ENCODE peak calls at places on chromosomes 1 and 21, in ten cellular contexts. K is tibial artery, Q is mammary epithelial cell, D is MM.1S, I is tibial nerve, E is right atrium auricular region, Z is left ventricle myocardium inferior, H is uterus, X is sigmoid colon, N is left lung. C is an unnamed sample. For H3K4me1, the result is how much of the 10 kb centered on the place peaks cover.

GRCh38 chr1:93620169-93620840 is 61.3 kb downstream of the BCAR3 start:
- DNase-seq in N (no peak), H (no peak), Z (no peak), D (no peak), K (no peak), Q (no peak), I (no peak), X (peak), E (peak), C (no peak)

GRCh38 chr1:53526451-53527101 is 67.4 kb downstream of the DMRTB1 start:
- DNase-seq in N (peak), Q (no peak), X (peak), Z (peak), H (peak), I (peak), D (no peak), E (peak), K (peak), C (no peak)

GRCh38 chr1:231808990-231809389 is 182.4 kb downstream of the DISC1 start:
- DNase-seq in K (peak), I (no peak), X (no peak), N (peak), D (no peak), E (peak), Z (no peak), H (no peak), Q (peak), C (no peak)

GRCh38 chr1:242240061-242240460 is 241.2 kb upstream of the MAP1LC3C start:
- DNase-seq in X (no peak), E (no peak), Z (no peak), N (no peak), K (no peak), D (no peak), H (no peak), Q (no peak), I (no peak), C (no peak)

GRCh38 chr1:228867951-228868730 is 132.9 kb downstream of the RHOU start:
- DNase-seq in H (no peak), N (no peak), I (no peak), X (no peak), Q (no peak), Z (no peak), D (no peak), E (no peak), K (no peak), C (peak)

GRCh38 chr1:24412408-24412807 is 1.2 kb downstream of the STPG1 start:
- DNase-seq in E (no peak), H (no peak), Q (no peak), K (no peak), Z (no peak), X (no peak), N (no peak), D (no peak), I (no peak), C (peak)

GRCh38 chr1:161994153-161994814 is 29.4 kb downstream of the OLFML2B start:
- DNase-seq in H (peak), D (no peak), Z (no peak), E (no peak), I (no peak), N (peak), X (peak), K (peak), Q (no peak), C (no peak)

GRCh38 chr1:245046764-245047163 is 108.0 kb upstream of the KIF26B start:
- DNase-seq in Q (no peak), K (no peak), I (no peak), H (no peak), E (no peak), X (no peak), D (no peak), N (no peak), Z (no peak), C (no peak)

GRCh38 chr1:33515112-33515511 is 42.7 kb downstream of the ZSCAN20 start:
- DNase-seq in Q (no peak), E (no peak), X (no peak), K (no peak), N (no peak), Z (no peak), I (no peak), D (no peak), H (no peak), C (no peak)

GRCh38 chr1:118151312-118151937 is 33.6 kb downstream of the SPAG17 start:
- DNase-seq in N (no peak), D (peak), E (peak), H (peak), X (no peak), I (peak), K (peak), Q (peak), Z (no peak), C (peak)

GRCh38 chr1:55828031-55828430 is 612.9 kb upstream of the USP24 start:
- DNase-seq in K (no peak), I (no peak), Q (peak), Z (no peak), D (no peak), E (no peak), H (no peak), X (no peak), N (no peak), C (no peak)

GRCh38 chr21:38699048-38699447 is 106.7 kb upstream of the ETS2 start:
- DNase-seq in N (no peak), Z (no peak), E (no peak), K (no peak), Q (no peak), H (no peak), X (no peak), D (no peak), I (no peak), C (no peak)

GRCh38 chr1:201552941-201553341 is 14.0 kb downstream of the NAV1 start:
- DNase-seq in Z (no peak), I (no peak), H (no peak), E (no peak), X (no peak), Q (peak), D (no peak), K (no peak), N (no peak), C (no peak)

GRCh38 chr1:27655151-27655929 is 16.7 kb downstream of the IFI6 start:
- DNase-seq in Z (no peak), K (no peak), I (no peak), X (no peak), E (no peak), H (no peak), Q (no peak), D (no peak), N (no peak), C (peak)

GRCh38 chr1:201022178-201022823 is 1.2 kb downstream of the KIF21B start:
- DNase-seq in H (no peak), Q (no peak), N (no peak), E (no peak), Z (no peak), K (no peak), I (no peak), D (no peak), X (no peak), C (peak)

GRCh38 chr1:116159177-116159576 is 48.0 kb downstream of the MAB21L3 start:
- DNase-seq in N (no peak), I (no peak), K (no peak), X (no peak), E (no peak), Z (no peak), Q (no peak), H (no peak), D (no peak), C (no peak)

GRCh38 chr1:30715216-30715615 is 8.2 kb downstream of the MATN1 start:
- DNase-seq in K (no peak), Q (no peak), Z (no peak), D (no peak), I (no peak), X (no peak), N (no peak), H (no peak), E (no peak), C (peak)

GRCh38 chr1:203835476-203835875 is 25.9 kb upstream of the SNRPE start:
- DNase-seq in D (no peak), E (no peak), N (no peak), X (no peak), Q (no peak), H (no peak), Z (no peak), I (no peak), K (no peak), C (no peak)

GRCh38 chr1:203696673-203697072 is 68.3 kb upstream of the LAX1 start:
- DNase-seq in N (no peak), Z (no peak), D (no peak), E (no peak), K (no peak), X (no peak), Q (no peak), I (no peak), H (no peak), C (no peak)

GRCh38 chr1:170619167-170620030 is 44.5 kb upstream of the PRRX1 start:
- DNase-seq in H (no peak), Q (peak), X (no peak), I (no peak), Z (no peak), E (no peak), N (no peak), K (no peak), D (peak), C (no peak)

GRCh38 chr1:56070601-56071000 is 508.8 kb downstream of the PLPP3 start:
- DNase-seq in H (no peak), Q (no peak), E (no peak), X (no peak), D (no peak), K (no peak), N (no peak), I (no peak), Z (no peak), C (no peak)

GRCh38 chr1:186750250-186750649 is 70.0 kb upstream of the PTGS2 start:
- DNase-seq in I (no peak), Z (no peak), E (no peak), K (no peak), H (no peak), Q (peak), X (no peak), N (no peak), D (no peak), C (no peak)

DNA sequence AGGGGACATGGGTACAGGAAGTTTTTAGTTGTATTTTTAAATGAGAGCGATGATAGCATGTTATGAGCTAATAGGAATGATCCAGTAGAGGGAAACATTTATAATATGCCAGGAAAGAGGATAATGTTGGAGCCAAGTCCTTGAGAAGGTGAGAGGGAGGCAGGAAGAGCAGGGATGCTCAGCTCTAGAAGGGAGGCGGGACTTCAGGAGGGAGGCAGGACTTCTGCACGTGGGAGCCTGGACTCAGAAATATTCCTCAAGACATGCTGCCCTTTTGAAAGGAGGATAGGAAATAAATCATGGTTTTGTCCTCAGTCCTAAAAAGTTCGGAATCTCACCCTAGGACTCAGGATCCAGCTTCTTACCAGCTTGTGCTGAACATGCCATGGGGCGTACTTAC is 5.9 kb downstream of the ADARB1 start:
- DNase-seq in E (no peak), I (no peak), H (no peak), Q (no peak), D (no peak), X (peak), K (no peak), N (no peak), Z (no peak), C (no peak)
- H3K4me1 ChIP-seq in E (under half), I (under half), H (under half), Q (under half), D (under half), X (half or more), K (half or more), N (under half), Z (half or more), C (under half)

DNA sequence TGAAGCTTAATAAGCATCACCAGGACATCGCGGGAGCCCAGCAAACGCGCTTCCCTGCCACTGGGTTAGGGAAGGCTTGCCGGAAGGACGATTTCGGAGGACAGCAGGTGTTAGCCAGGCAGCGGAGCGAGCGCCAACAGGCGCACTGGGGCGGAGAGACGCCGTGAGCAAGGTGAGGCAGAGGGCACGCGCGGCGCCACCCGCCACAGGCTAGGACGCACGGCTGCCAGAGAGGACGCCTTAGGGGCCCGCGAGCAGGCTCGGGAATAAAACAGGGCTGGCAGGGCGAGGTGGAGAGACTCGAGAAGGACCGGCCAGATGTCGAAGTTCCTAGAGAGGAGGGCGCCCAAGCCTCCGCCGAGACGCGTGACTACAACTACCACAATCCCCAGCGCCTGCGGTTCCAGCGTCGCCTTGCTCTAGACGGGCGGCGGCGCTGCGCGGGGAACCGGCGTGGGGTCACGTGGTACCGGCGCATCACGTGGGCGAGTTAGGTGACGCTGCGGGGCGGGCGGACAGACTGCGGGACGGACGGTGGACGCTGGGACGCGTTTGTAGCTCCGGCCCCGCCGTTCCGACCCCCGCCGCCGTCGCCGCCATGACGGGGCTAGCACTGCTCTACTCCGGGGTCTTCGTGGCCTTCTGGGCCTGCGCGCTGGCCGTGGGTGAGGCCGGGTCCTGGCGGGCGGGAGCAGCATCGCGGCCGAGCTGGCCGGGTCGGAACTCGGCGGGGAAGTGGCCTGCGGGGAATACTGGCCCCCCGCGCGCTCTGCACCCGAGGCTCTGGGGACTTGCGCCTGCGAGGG is at the start of gene ATP6V0B:
- DNase-seq in E (peak), H (peak), I (peak), D (peak), Q (peak), X (peak), N (peak), Z (peak), K (peak), C (peak)
- TF ChIP-seq CTCF in E (peak), H (peak), I (no peak), D (peak), Q (no peak), X (peak), N (no peak), Z (peak), K (peak), C (no peak)

DNA sequence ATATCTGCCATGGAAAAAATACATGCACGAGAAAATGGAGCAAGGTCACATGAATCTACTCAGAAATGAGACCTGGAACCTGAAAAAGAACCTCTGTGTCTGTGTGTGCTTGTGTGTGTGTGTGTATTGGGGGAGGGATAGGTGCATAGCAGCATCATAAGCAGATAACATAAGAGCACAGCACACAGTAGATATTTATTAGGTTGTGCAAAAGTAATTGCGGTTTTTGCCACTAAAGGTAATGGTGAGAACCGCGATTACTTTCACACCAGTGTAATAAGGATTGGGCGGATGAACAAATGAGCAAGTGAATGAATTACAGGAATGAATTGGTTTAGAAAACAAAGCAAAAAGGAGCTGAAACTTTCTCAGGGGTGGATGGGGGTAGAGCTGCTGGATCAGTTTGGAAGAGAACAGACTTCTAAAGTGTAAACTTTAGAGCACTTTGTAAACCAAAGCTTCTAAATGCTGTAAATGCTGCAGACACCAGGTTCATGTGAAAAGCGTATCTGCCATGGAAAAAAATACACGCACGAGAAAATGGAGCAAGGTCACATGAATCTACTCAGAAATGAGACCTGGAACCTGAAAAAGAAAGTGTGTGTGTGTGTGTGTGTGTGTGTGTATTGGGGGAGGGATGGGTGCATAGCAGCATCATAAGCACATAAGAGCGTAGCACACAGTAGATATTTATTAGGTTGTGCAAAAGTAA is 156.9 kb downstream of the TOMM20 start:
- DNase-seq in X (no peak), K (no peak), I (no peak), D (no peak), Z (no peak), H (peak), E (peak), N (no peak), Q (no peak), C (no peak)
- H3K4me1 ChIP-seq in X (half or more), K (under half), I (under half), D (under half), Z (under half), H (under half), E (under half), N (under half), Q (under half), C (under half)

GRCh38 chr1:226308723-226309397 is at the start of gene LIN9:
- DNase-seq in E (peak), D (peak), H (peak), N (peak), K (peak), I (peak), Z (peak), X (peak), Q (peak), C (peak)

GRCh38 chr1:226310637-226311195 is 1.8 kb upstream of the LIN9 start:
- DNase-seq in H (no peak), Q (peak), X (no peak), E (no peak), K (no peak), I (no peak), N (no peak), D (no peak), Z (no peak), C (peak)

GRCh38 chr1:226310123-226310540 is 1.2 kb upstream of the LIN9 start:
- DNase-seq in X (no peak), D (no peak), Z (no peak), Q (no peak), N (no peak), I (no peak), K (no peak), E (no peak), H (no peak), C (no peak)

GRCh38 chr1:226308166-226308722 is 720 bp downstream of the LIN9 start:
- DNase-seq in Q (no peak), H (peak), I (no peak), D (peak), E (no peak), Z (peak), K (no peak), X (no peak), N (peak), C (peak)

GRCh38 chr1:226309398-226310122 is 596 bp upstream of the LIN9 start:
- DNase-seq in K (no peak), E (no peak), N (no peak), X (peak), H (no peak), I (no peak), Z (peak), Q (no peak), D (peak), C (no peak)
- TF ChIP-seq CTCF in K (peak), E (no peak), N (no peak), X (no peak), H (peak), I (no peak), Z (peak), Q (peak), D (no peak), C (no peak)

GRCh38 chr1:2270260-2271100 is 42.4 kb downstream of the SKI start:
- DNase-seq in I (no peak), X (peak), H (no peak), Z (no peak), K (no peak), Q (no peak), D (no peak), E (no peak), N (no peak), C (peak)

GRCh38 chr1:2271841-2272655 is 43.9 kb downstream of the SKI start:
- DNase-seq in X (no peak), H (no peak), Z (no peak), I (no peak), Q (no peak), N (no peak), E (no peak), D (no peak), K (no peak), C (peak)

GRCh38 chr1:2272686-2273400 is 44.7 kb downstream of the SKI start:
- DNase-seq in K (no peak), Q (no peak), X (no peak), E (no peak), H (no peak), D (no peak), N (no peak), Z (no peak), I (no peak), C (no peak)

GRCh38 chr1:2269922-2270259 is 41.8 kb downstream of the SKI start:
- DNase-seq in I (no peak), E (no peak), D (no peak), Q (no peak), X (no peak), N (no peak), K (no peak), Z (no peak), H (no peak), C (no peak)

GRCh38 chr1:2271134-2271785 is 43.1 kb downstream of the SKI start:
- DNase-seq in K (no peak), N (no peak), X (no peak), Q (no peak), Z (no peak), I (no peak), D (no peak), E (no peak), H (no peak), C (peak)
- H3K4me1 ChIP-seq in K (half or more), N (half or more), X (half or more), Q (under half), Z (half or more), I (under half), D (under half), E (under half), H (under half), C (half or more)

GRCh38 chr1:26055041-26055440 is 9.1 kb upstream of the SLC30A2 start:
- DNase-seq in X (no peak), Z (no peak), N (no peak), D (no peak), E (no peak), I (no peak), Q (no peak), H (no peak), K (no peak), C (no peak)
- TF ChIP-seq CTCF in X (no peak), Z (no peak), N (no peak), D (no peak), E (no peak), I (no peak), Q (no peak), H (no peak), K (no peak), C (no peak)

GRCh38 chr1:44806704-44807363 is at the start of gene DYNLT4:
- DNase-seq in N (no peak), K (peak), Z (no peak), X (no peak), H (no peak), D (no peak), I (no peak), E (no peak), Q (no peak), C (no peak)

GRCh38 chr1:44808938-44809917 is 905 bp downstream of the BTBD19 start:
- DNase-seq in H (peak), I (no peak), N (peak), E (no peak), Q (no peak), X (peak), K (peak), D (peak), Z (peak), C (peak)

GRCh38 chr1:44810101-44810761 is 1.9 kb downstream of the BTBD19 start:
- DNase-seq in H (peak), D (no peak), I (peak), N (peak), X (peak), Q (no peak), E (no peak), K (peak), Z (peak), C (no peak)

GRCh38 chr1:44807364-44808062 is 362 bp upstream of the DYNLT4 start:
- DNase-seq in N (peak), E (peak), Z (peak), X (peak), K (peak), Q (peak), I (peak), D (no peak), H (peak), C (peak)

GRCh38 chr1:44808063-44808937 is at the start of gene BTBD19:
- DNase-seq in D (no peak), Q (no peak), N (peak), E (peak), I (peak), Z (peak), K (peak), X (peak), H (peak), C (peak)
- H3K4me1 ChIP-seq in D (under half), Q (half or more), N (under half), E (under half), I (under half), Z (half or more), K (half or more), X (half or more), H (under half), C (under half)

C was measured in mucosa of descending colon.